ENCODE peak calls at places on chromosomes 16 and 17, in nine cellular contexts. A is mesothelial cell of epicardium, H is Peyer's patch, C is AG10803, X is fibroblast of lung, Q is heart left ventricle, Z is right lobe of liver, W is pancreas, R is AG04450. G is an unnamed sample.

GRCh38 chr16:56967733-56968132 is 6.0 kb downstream of the CETP start:
- DNase-seq in A (no peak), W (no peak), Z (no peak), X (no peak), H (no peak), C (peak; percentile 73), R (no peak), Q (no peak), G (no peak)

GRCh38 chr17:34386925-34387550 is 24.0 kb upstream of the CCL1 start:
- DNase-seq in C (no peak), A (no peak), Z (no peak), Q (no peak), H (no peak), X (peak; percentile 2), W (no peak), R (no peak), G (no peak)

GRCh38 chr16:78648517-78648916 is 549.1 kb downstream of the WWOX start:
- DNase-seq in W (no peak), Q (no peak), Z (peak; percentile 33), A (no peak), H (no peak), C (no peak), X (peak; percentile 47), R (no peak), G (no peak)

GRCh38 chr17:66673668-66674276 is 161.1 kb upstream of the CACNG5 start:
- DNase-seq in R (peak; percentile 39), Z (no peak), Q (no peak), H (no peak), A (no peak), C (peak; percentile 69), W (peak; percentile 25), X (peak; percentile 62), G (no peak)

GRCh38 chr16:31537362-31537921 is 9.7 kb downstream of the AHSP start:
- DNase-seq in R (no peak), Z (no peak), H (no peak), X (no peak), C (no peak), Q (no peak), A (no peak), W (no peak), G (no peak)

GRCh38 chr17:50604470-50604869 is 30.2 kb upstream of the ABCC3 start:
- DNase-seq in Q (peak; percentile 89), R (no peak), X (peak; percentile 72), H (no peak), A (peak; percentile 77), W (no peak), Z (peak; percentile 55), C (peak; percentile 38), G (no peak)

GRCh38 chr17:27293359-27293897 is 486 bp upstream of the WSB1 start:
- DNase-seq in W (peak; percentile 29), R (no peak), A (no peak), H (no peak), Q (no peak), X (no peak), Z (peak; percentile 45), C (no peak), G (no peak)

GRCh38 chr16:49608801-49609200 is 235.2 kb downstream of the C16orf78 start:
- DNase-seq in W (no peak), A (no peak), X (peak; percentile 73), Q (no peak), R (peak; percentile 30), C (peak; percentile 45), H (no peak), Z (no peak), G (no peak)

GRCh38 chr16:9695152-9695551 is 487.1 kb downstream of the GRIN2A start:
- DNase-seq in X (no peak), C (no peak), H (no peak), Z (no peak), A (no peak), W (no peak), R (no peak), Q (no peak), G (no peak)

GRCh38 chr16:48498761-48499600 is 111.0 kb downstream of the N4BP1 start:
- DNase-seq in H (no peak), W (no peak), R (no peak), Q (no peak), X (peak; percentile 66), C (peak; percentile 83), A (no peak), Z (peak; percentile 60), G (no peak)

GRCh38 chr17:38701504-38702165 is 3.4 kb upstream of the MLLT6 start:
- DNase-seq in H (peak; percentile 50), A (no peak), R (no peak), Z (no peak), C (peak; percentile 29), W (no peak), Q (no peak), X (peak; percentile 26), G (peak; percentile 68)

GRCh38 chr17:17494499-17495447 is 1.4 kb downstream of the RASD1 start:
- DNase-seq in H (no peak), W (no peak), Z (peak; percentile 60), X (peak; percentile 53), Q (peak; percentile 81), A (no peak), C (peak; percentile 43), R (no peak), G (no peak)

GRCh38 chr16:56330476-56330875 is 94.9 kb downstream of the AMFR start:
- DNase-seq in R (no peak), Z (no peak), W (no peak), C (no peak), A (no peak), Q (no peak), H (no peak), X (no peak), G (no peak)

GRCh38 chr17:46023783-46024388 is 24.8 kb downstream of the STH start:
- DNase-seq in X (no peak), Q (no peak), R (no peak), W (no peak), A (no peak), Z (no peak), H (no peak), C (no peak), G (no peak)

GRCh38 chr17:71846561-71846960 is 274.3 kb upstream of the SOX9 start:
- DNase-seq in Q (no peak), R (no peak), W (no peak), A (no peak), X (peak; percentile 49), Z (no peak), H (no peak), C (no peak), G (no peak)

GRCh38 chr17:351436-351713 is 1.2 kb downstream of the RPH3AL start:
- DNase-seq in Z (no peak), A (no peak), W (no peak), Q (no peak), C (no peak), H (no peak), X (no peak), R (no peak), G (no peak)

GRCh38 chr17:350706-351435 is 1.7 kb downstream of the RPH3AL start:
- DNase-seq in A (no peak), C (peak; percentile 79), X (peak; percentile 44), R (no peak), Z (peak; percentile 88), Q (peak; percentile 89), W (peak; percentile 76), H (no peak), G (no peak)

GRCh38 chr17:352421-353212 is at the start of gene RPH3AL:
- DNase-seq in A (no peak), H (no peak), R (no peak), Z (peak; percentile 84), W (peak; percentile 88), Q (no peak), X (peak; percentile 40), C (peak; percentile 44), G (no peak)

GRCh38 chr17:353213-353837 is 718 bp upstream of the RPH3AL start:
- DNase-seq in Z (no peak), X (no peak), C (no peak), H (no peak), R (no peak), A (no peak), W (no peak), Q (no peak), G (no peak)

GRCh38 chr17:351875-352420 is 659 bp downstream of the RPH3AL start:
- DNase-seq in R (no peak), C (no peak), H (no peak), W (no peak), X (no peak), A (no peak), Z (no peak), Q (no peak), G (no peak)
- TF ChIP-seq CTCF in R (no peak), C (no peak), H (no peak), W (no peak), X (no peak), A (no peak), Z (no peak), Q (no peak), G (no peak)

GRCh38 chr16:80663078-80663477 is 122.3 kb downstream of the DYNLRB2 start:
- DNase-seq in Q (no peak), C (no peak), R (no peak), W (no peak), A (no peak), H (no peak), Z (no peak), X (no peak), G (no peak)

GRCh38 chr16:80664798-80665197 is 124.0 kb downstream of the DYNLRB2 start:
- DNase-seq in W (no peak), A (no peak), Z (no peak), R (no peak), H (no peak), Q (no peak), X (no peak), C (no peak), G (no peak)

GRCh38 chr16:80666378-80667257 is 125.8 kb downstream of the DYNLRB2 start:
- DNase-seq in W (no peak), R (no peak), Q (no peak), A (no peak), Z (no peak), X (no peak), H (no peak), C (no peak), G (no peak)

GRCh38 chr16:80665356-80665755 is 124.6 kb downstream of the DYNLRB2 start:
- DNase-seq in C (no peak), Q (no peak), H (no peak), X (no peak), R (no peak), Z (no peak), A (no peak), W (no peak), G (no peak)

GRCh38 chr16:80664226-80664625 is 123.4 kb downstream of the DYNLRB2 start:
- DNase-seq in Q (no peak), Z (no peak), R (no peak), W (no peak), X (no peak), H (no peak), C (no peak), A (no peak), G (no peak)
- TF ChIP-seq CTCF in Q (no peak), Z (no peak), R (no peak), W (no peak), X (no peak), H (no peak), C (no peak), A (no peak), G (no peak)

GRCh38 chr17:40443196-40443987 is at the start of gene IGFBP4:
- DNase-seq in Z (peak; percentile 89), A (peak; percentile 64), C (peak; percentile 77), Q (peak; percentile 92), R (no peak), W (peak; percentile 68), H (peak; percentile 69), X (peak; percentile 77), G (peak; percentile 61)
- TF ChIP-seq CTCF in Z (peak; percentile 25), A (no peak), C (peak; percentile 48), Q (peak; percentile 50), R (peak; percentile 48), W (no peak), H (peak; percentile 37), X (peak; percentile 27), G (peak; percentile 44)

GRCh38 chr17:76682306-76682705 is 28.5 kb downstream of the MXRA7 start:
- DNase-seq in Q (peak; percentile 75), C (peak; percentile 65), Z (no peak), H (no peak), W (no peak), X (peak; percentile 90), A (no peak), R (no peak), G (no peak)
- TF ChIP-seq CTCF in Q (no peak), C (no peak), Z (no peak), H (no peak), W (no peak), X (no peak), A (no peak), R (no peak), G (no peak)

G was measured in natural killer cell.